ENCODE peak calls at places on chromosomes 13 and 19, in seven cellular contexts. X, P, F, D, W, R and H are unnamed samples.

GRCh38 chr13:114035583-114036501 is 62.0 kb upstream of the C13orf46 start:
- DNase-seq in X (no peak), P (no peak), F (peak; percentile 26), D (peak; percentile 65), W (no peak), R (peak; percentile 40), H (no peak)

GRCh38 chr19:49133621-49134454 is 14.5 kb downstream of the PPFIA3 start:
- DNase-seq in X (no peak), P (no peak), F (peak; percentile 68), D (peak; percentile 67), W (peak; percentile 30), R (peak; percentile 66), H (no peak)

GRCh38 chr13:91292630-91293221 is 54.8 kb upstream of the MIR17HG start:
- DNase-seq in X (no peak), P (no peak), F (no peak), D (no peak), W (no peak), R (no peak), H (no peak)

GRCh38 chr13:78750735-78751134 is 91.8 kb upstream of the OBI1 start:
- DNase-seq in X (no peak), P (no peak), F (no peak), D (no peak), W (no peak), R (no peak), H (no peak)

GRCh38 chr19:15701757-15702589 is 25.9 kb upstream of the OR10H2 start:
- DNase-seq in X (no peak), P (no peak), F (no peak), D (no peak), W (no peak), R (no peak), H (no peak)

GRCh38 chr13:98798849-98799645 is 46.6 kb upstream of the SLC15A1 start:
- DNase-seq in X (no peak), P (no peak), F (peak; percentile 87), D (no peak), W (peak; percentile 67), R (peak; percentile 96), H (no peak)

GRCh38 chr19:43408043-43408442 is 6.6 kb upstream of the TEX101 start:
- DNase-seq in X (no peak), P (no peak), F (no peak), D (peak; percentile 17), W (no peak), R (no peak), H (no peak)

GRCh38 chr19:14536926-14537692 is 7.7 kb downstream of the TECR start:
- DNase-seq in X (no peak), P (peak; percentile 47), F (peak; percentile 94), D (peak; percentile 80), W (no peak), R (peak; percentile 68), H (peak; percentile 55)

GRCh38 chr13:30429721-30430694 is 7.7 kb downstream of the UBE2L5 start:
- DNase-seq in X (no peak), P (no peak), F (peak; percentile 81), D (no peak), W (peak; percentile 64), R (peak; percentile 95), H (no peak)

GRCh38 chr19:14728595-14728994 is 38.7 kb downstream of the ZNF333 start:
- DNase-seq in X (no peak), P (no peak), F (no peak), D (no peak), W (no peak), R (no peak), H (no peak)

GRCh38 chr13:31045621-31046081 is 113.2 kb downstream of the TEX26 start:
- DNase-seq in X (peak; percentile 9), P (no peak), F (peak; percentile 94), D (peak; percentile 18), W (peak; percentile 85), R (peak; percentile 93), H (peak; percentile 17)

GRCh38 chr13:111917086-111917485 is 149.9 kb upstream of the SOX1 start:
- DNase-seq in X (no peak), P (no peak), F (no peak), D (no peak), W (no peak), R (no peak), H (no peak)

GRCh38 chr19:3117746-3118145 is 18.1 kb upstream of the GNA15 start:
- DNase-seq in X (no peak), P (no peak), F (no peak), D (no peak), W (no peak), R (no peak), H (no peak)

GRCh38 chr13:43728411-43728810 is 58.4 kb downstream of the ENOX1 start:
- DNase-seq in X (no peak), P (no peak), F (no peak), D (no peak), W (no peak), R (peak; percentile 2), H (no peak)

GRCh38 chr13:51534075-51534817 is 50.0 kb upstream of the WDFY2 start:
- DNase-seq in X (no peak), P (no peak), F (no peak), D (no peak), W (no peak), R (no peak), H (peak; percentile 10)

DNA sequence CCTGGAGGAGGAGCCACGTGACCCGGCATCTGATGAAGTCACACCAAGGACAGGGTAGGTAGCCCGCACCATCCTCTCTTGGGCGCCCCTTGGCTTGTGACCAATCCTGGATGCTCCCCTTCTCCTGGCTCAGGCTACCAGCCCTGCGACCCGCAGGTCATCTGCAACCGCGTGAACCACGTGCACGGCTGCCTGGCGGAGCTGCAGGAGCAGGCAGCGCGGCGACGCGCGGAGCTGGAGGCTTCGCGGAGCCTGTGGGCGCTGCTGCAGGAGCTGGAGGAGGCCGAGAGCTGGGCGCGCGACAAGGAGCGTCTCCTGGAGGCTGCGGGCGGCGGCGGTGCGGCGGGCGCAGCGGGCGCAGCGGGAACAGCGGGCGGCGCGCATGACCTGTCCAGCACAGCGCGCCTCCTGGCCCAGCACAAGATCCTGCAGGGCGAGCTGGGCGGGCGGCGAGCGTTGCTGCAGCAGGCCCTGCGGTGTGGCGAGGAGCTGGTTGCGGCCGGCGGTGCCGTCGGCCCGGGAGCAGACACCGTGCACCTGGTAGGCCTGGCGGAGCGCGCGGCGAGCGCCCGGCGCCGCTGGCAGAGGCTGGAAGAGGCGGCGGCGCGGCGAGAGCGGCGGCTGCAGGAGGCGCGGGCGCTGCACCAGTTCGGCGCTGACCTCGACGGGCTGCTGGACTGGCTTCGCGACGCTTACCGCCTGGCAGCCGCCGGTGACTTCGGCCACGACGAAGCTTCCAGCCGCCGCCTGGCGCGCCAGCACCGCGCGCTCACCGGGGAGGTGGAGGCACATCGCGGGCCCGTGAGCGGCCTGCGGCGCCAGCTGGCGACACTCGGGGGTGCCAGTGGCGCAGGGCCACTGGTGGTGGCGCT is 45.9 kb downstream of the SPTBN4 start:
- DNase-seq in X (no peak), P (no peak), F (peak; percentile 33), D (peak; percentile 32), W (no peak), R (no peak), H (no peak)
- TF ChIP-seq CTCF in X (no peak), P (no peak), F (no peak), D (no peak), W (no peak), R (no peak), H (no peak)

GRCh38 chr13:45718063-45718462 is 15.9 kb downstream of the CBY2 start:
- DNase-seq in X (no peak), P (no peak), F (peak; percentile 40), D (no peak), W (no peak), R (peak; percentile 41), H (peak; percentile 69)
- TF ChIP-seq CTCF in X (no peak), P (no peak), F (peak; percentile 65), D (peak; percentile 62), W (peak; percentile 42), R (peak; percentile 70), H (peak; percentile 41)

DNA sequence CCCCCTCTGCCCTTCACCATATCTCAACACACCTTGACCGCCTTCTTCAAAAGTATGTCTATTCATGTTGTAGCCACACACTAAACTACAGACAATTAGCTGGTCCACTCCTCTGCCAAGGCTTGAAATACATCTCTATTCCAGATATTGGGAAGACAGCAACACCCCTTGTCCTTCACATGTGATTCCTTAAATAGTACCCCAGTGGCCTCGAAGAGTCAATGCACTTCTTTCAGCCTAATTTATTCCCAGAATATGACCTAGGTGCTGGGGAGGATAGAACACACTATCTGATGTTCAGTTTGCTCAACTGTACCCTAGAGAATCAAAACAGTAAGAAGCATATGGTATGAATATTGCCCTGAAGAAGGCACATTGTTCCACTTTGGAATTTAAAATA is 82.4 kb upstream of the DACH1 start:
- DNase-seq in X (no peak), P (no peak), F (no peak), D (no peak), W (no peak), R (no peak), H (no peak)
- TF ChIP-seq CTCF in X (no peak), P (no peak), F (no peak), D (no peak), W (no peak), R (no peak), H (no peak)

GRCh38 chr13:45584816-45585215 is 30.7 kb downstream of the ERICH6B start:
- DNase-seq in X (no peak), P (no peak), F (no peak), D (no peak), W (no peak), R (peak; percentile 6), H (no peak)
- TF ChIP-seq CTCF in X (no peak), P (no peak), F (no peak), D (no peak), W (peak; percentile 27), R (peak; percentile 18), H (no peak)

GRCh38 chr13:94433055-94433947 is 46.2 kb downstream of the DCT start:
- DNase-seq in X (no peak), P (no peak), F (peak; percentile 85), D (no peak), W (no peak), R (no peak), H (peak; percentile 13)

GRCh38 chr13:94431987-94432386 is 47.5 kb downstream of the DCT start:
- DNase-seq in X (no peak), P (no peak), F (no peak), D (no peak), W (no peak), R (no peak), H (no peak)

GRCh38 chr13:94435604-94436226 is 43.8 kb downstream of the DCT start:
- DNase-seq in X (no peak), P (no peak), F (peak; percentile 74), D (no peak), W (peak; percentile 2), R (peak; percentile 72), H (peak; percentile 41)

GRCh38 chr13:94427313-94427712 is 52.2 kb downstream of the DCT start:
- DNase-seq in X (no peak), P (no peak), F (no peak), D (no peak), W (no peak), R (no peak), H (no peak)

DNA sequence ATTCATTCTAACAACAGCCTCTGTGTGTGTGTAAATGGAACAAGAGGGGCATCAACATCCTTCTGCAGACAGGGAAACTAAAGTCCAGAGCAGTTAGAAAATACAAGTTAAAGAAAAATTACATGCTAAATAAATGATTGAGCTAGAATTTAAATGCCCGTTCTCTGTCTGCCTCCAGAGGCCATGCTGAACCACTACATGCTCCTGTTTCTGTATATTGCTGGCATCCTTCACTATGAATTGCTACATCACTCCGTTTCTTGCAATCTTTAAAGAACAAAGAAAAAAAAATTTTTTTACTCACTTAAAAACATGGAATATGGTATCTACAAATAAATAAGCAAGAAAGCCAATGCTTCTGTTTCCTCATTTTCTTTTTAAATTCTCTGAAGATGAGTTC is 47.9 kb downstream of the DCT start:
- DNase-seq in X (no peak), P (no peak), F (peak; percentile 83), D (no peak), W (no peak), R (peak; percentile 43), H (no peak)
- TF ChIP-seq CTCF in X (no peak), P (no peak), F (peak; percentile 56), D (no peak), W (no peak), R (peak; percentile 38), H (no peak)

GRCh38 chr13:32443111-32443510 is 15.2 kb upstream of the N4BP2L1 start:
- DNase-seq in X (no peak), P (no peak), F (peak; percentile 17), D (peak; percentile 31), W (no peak), R (peak; percentile 41), H (peak; percentile 55)
- TF ChIP-seq CTCF in X (no peak), P (no peak), F (peak; percentile 22), D (no peak), W (peak; percentile 16), R (peak; percentile 35), H (peak; percentile 12)